ENCODE peak calls at places on chromosomes 16 and 17, in five cellular contexts. Y is heart right ventricle, O is GM12865, N is HepG2, L is endodermal cell. B is an unnamed sample.
A peak's percentile ranks its signal among the peaks of the same experiment; 100 is the strongest.

GRCh38 chr16:17377360-17378324 is 93.1 kb downstream of the XYLT1 start:
- DNase-seq in Y (no peak), O (peak; percentile 54), N (no peak), L (no peak), B (no peak)

GRCh38 chr16:65372171-65372570 is 250.3 kb upstream of the CDH11 start:
- DNase-seq in Y (no peak), O (no peak), N (no peak), L (no peak), B (no peak)

GRCh38 chr16:83312015-83312734 is 495.6 kb upstream of the HSBP1 start:
- DNase-seq in Y (no peak), O (no peak), N (no peak), L (peak; percentile 57), B (no peak)

GRCh38 chr16:16083421-16084156 is 134.2 kb downstream of the ABCC1 start:
- DNase-seq in Y (no peak), O (peak; percentile 50), N (peak; percentile 61), L (no peak), B (no peak)

GRCh38 chr16:5002699-5003143 is 31.0 kb downstream of the NAGPA start:
- DNase-seq in Y (no peak), O (no peak), N (peak; percentile 64), L (no peak), B (no peak)

GRCh38 chr17:61410555-61411089 is 11.0 kb downstream of the TBX2 start:
- DNase-seq in Y (peak; percentile 79), O (peak; percentile 57), N (no peak), L (peak; percentile 98), B (peak; percentile 91)

GRCh38 chr17:5563451-5563850 is 20.9 kb downstream of the NLRP1 start:
- DNase-seq in Y (no peak), O (no peak), N (no peak), L (no peak), B (no peak)

GRCh38 chr17:29078183-29079045 is 35.5 kb downstream of the PIPOX start:
- DNase-seq in Y (peak; percentile 35), O (no peak), N (no peak), L (no peak), B (no peak)

GRCh38 chr16:17365591-17366298 is 105.0 kb downstream of the XYLT1 start:
- DNase-seq in Y (no peak), O (no peak), N (no peak), L (no peak), B (no peak)

GRCh38 chr17:42101513-42102292 is 3.4 kb upstream of the ZNF385C start:
- DNase-seq in Y (peak; percentile 71), O (peak; percentile 76), N (peak; percentile 65), L (peak; percentile 99), B (peak; percentile 88)

GRCh38 chr16:75286996-75287395 is 35.6 kb upstream of the BCAR1 start:
- DNase-seq in Y (no peak), O (no peak), N (no peak), L (no peak), B (no peak)

GRCh38 chr17:70938311-70938710 is 769.0 kb downstream of the KCNJ2 start:
- DNase-seq in Y (no peak), O (no peak), N (no peak), L (no peak), B (no peak)

GRCh38 chr16:28317040-28317880 is 24.9 kb downstream of the SBK1 start:
- DNase-seq in Y (peak; percentile 42), O (peak; percentile 60), N (peak; percentile 42), L (peak; percentile 91), B (peak; percentile 86)

GRCh38 chr17:31413871-31414589 is 22.6 kb downstream of the RAB11FIP4 start:
- DNase-seq in Y (no peak), O (no peak), N (no peak), L (no peak), B (no peak)

GRCh38 chr17:47257651-47258339 is 4.2 kb downstream of the ITGB3 start:
- DNase-seq in Y (no peak), O (no peak), N (no peak), L (no peak), B (no peak)

GRCh38 chr16:47375423-47375822 is 85.4 kb downstream of the ITFG1 start:
- DNase-seq in Y (no peak), O (no peak), N (no peak), L (no peak), B (no peak)

GRCh38 chr17:64327201-64327930 is 63.3 kb downstream of the PECAM1 start:
- DNase-seq in Y (peak; percentile 62), O (no peak), N (no peak), L (no peak), B (no peak)

GRCh38 chr17:71024172-71024571 is 854.8 kb downstream of the KCNJ2 start:
- DNase-seq in Y (no peak), O (no peak), N (no peak), L (no peak), B (no peak)

GRCh38 chr17:17711708-17712141 is 30.5 kb downstream of the RAI1 start:
- DNase-seq in Y (no peak), O (no peak), N (peak; percentile 52), L (peak; percentile 87), B (peak; percentile 52)

GRCh38 chr16:31487076-31487719 is 4.3 kb downstream of the SLC5A2 start:
- DNase-seq in Y (no peak), O (no peak), N (no peak), L (no peak), B (no peak)

GRCh38 chr17:74153456-74153810 is 50.0 kb upstream of the RPL38 start:
- DNase-seq in Y (no peak), O (no peak), N (no peak), L (no peak), B (no peak)

GRCh38 chr16:80954985-80955384 is 51.7 kb downstream of the CMC2 start:
- DNase-seq in Y (no peak), O (no peak), N (peak; percentile 56), L (no peak), B (no peak)

GRCh38 chr16:5633845-5634440 is 536.3 kb upstream of the EEF2KMT start:
- DNase-seq in Y (no peak), O (peak; percentile 53), N (peak; percentile 34), L (no peak), B (peak; percentile 80)

GRCh38 chr17:28908640-28909098 is 5.8 kb upstream of the DHRS13 start:
- DNase-seq in Y (peak; percentile 61), O (no peak), N (peak; percentile 86), L (no peak), B (no peak)

GRCh38 chr16:85003723-85004586 is 7.4 kb downstream of the ZDHHC7 start:
- DNase-seq in Y (no peak), O (no peak), N (no peak), L (no peak), B (no peak)

GRCh38 chr17:11986939-11987329 is 10.3 kb downstream of the ZNF18 start:
- DNase-seq in Y (peak; percentile 5), O (peak; percentile 3), N (peak; percentile 37), L (no peak), B (peak; percentile 70)

GRCh38 chr17:9169116-9169515 is 147.8 kb downstream of the NTN1 start:
- DNase-seq in Y (no peak), O (no peak), N (no peak), L (no peak), B (no peak)

GRCh38 chr16:9929313-9929712 is 252.9 kb downstream of the GRIN2A start:
- DNase-seq in Y (no peak), O (peak; percentile 55), N (no peak), L (no peak), B (no peak)

GRCh38 chr17:57994436-57994835 is 6.4 kb upstream of the VEZF1 start:
- DNase-seq in Y (no peak), O (no peak), N (no peak), L (no peak), B (no peak)

GRCh38 chr17:77324227-77324626 is 183.5 kb downstream of the SEC14L1 start:
- DNase-seq in Y (no peak), O (no peak), N (no peak), L (peak; percentile 41), B (no peak)
- H3K4me3 ChIP-seq in Y (peak overlapping the region; percentile 0), O (peak overlapping the region; percentile 94), N (no peak overlapping the region), L (no peak overlapping the region), B (no peak overlapping the region)

GRCh38 chr16:50269061-50269705 is 2.8 kb downstream of the ADCY7 start:
- DNase-seq in Y (no peak), O (no peak), N (no peak), L (no peak), B (no peak)

GRCh38 chr16:50268352-50268751 is 2.0 kb downstream of the ADCY7 start:
- DNase-seq in Y (no peak), O (no peak), N (peak; percentile 47), L (no peak), B (no peak)

GRCh38 chr16:50267151-50267631 is 840 bp downstream of the ADCY7 start:
- DNase-seq in Y (no peak), O (no peak), N (no peak), L (peak; percentile 31), B (no peak)

GRCh38 chr16:50266337-50267091 is at the start of gene ADCY7:
- DNase-seq in Y (peak; percentile 49), O (peak; percentile 91), N (no peak), L (peak; percentile 80), B (peak; percentile 57)

DNA sequence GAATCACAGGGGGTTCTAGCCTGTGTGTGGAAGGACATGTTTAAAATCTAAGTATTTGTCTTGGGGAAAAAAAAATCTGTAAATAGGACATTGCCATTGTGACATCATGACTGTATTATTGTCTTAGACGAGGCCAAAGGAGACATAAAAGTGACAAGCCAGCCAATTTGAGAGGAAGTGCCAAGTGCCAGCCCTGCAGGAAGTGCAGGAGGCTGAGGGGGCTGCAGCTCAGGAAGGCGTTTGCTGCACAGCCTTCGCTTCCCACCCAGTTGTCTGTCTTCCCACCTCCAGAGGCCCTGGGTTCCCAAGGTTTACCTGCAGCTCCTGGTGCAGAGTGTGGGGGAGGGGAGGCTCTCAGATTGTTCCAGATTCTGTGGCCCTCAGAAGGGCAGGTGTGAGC is 1.3 kb downstream of the ADCY7 start:
- DNase-seq in Y (no peak), O (no peak), N (no peak), L (peak; percentile 39), B (no peak)
- H3K4me3 ChIP-seq in Y (peak overlapping the region; percentile 58), O (peak overlapping the region; percentile 83), N (no peak overlapping the region), L (no peak overlapping the region), B (no peak overlapping the region)

GRCh38 chr16:726188-726437 is 130 bp downstream of the CCDC78 start:
- DNase-seq in Y (no peak), O (no peak), N (no peak), L (no peak), B (no peak)

GRCh38 chr16:725463-726187 is 618 bp downstream of the CCDC78 start:
- DNase-seq in Y (no peak), O (no peak), N (no peak), L (no peak), B (no peak)

GRCh38 chr16:728131-728889 is 1.4 kb downstream of the HAGHL start:
- DNase-seq in Y (no peak), O (peak; percentile 93), N (no peak), L (peak; percentile 91), B (peak; percentile 80)

GRCh38 chr16:727291-727977 is 528 bp downstream of the HAGHL start:
- DNase-seq in Y (no peak), O (peak; percentile 61), N (no peak), L (no peak), B (peak; percentile 71)

GRCh38 chr16:726438-727290 is at the start of the genes CCDC78 and HAGHL:
- DNase-seq in Y (peak; percentile 54), O (peak; percentile 79), N (no peak), L (peak; percentile 92), B (peak; percentile 82)
- H3K4me3 ChIP-seq in Y (peak within 1 kb of the TSS; percentile 64), O (peak within 1 kb of the TSS; percentile 78), N (peak within 1 kb of the TSS; percentile 66), L (peak within 1 kb of the TSS; percentile 79), B (peak within 1 kb of the TSS; percentile 71)

DNA sequence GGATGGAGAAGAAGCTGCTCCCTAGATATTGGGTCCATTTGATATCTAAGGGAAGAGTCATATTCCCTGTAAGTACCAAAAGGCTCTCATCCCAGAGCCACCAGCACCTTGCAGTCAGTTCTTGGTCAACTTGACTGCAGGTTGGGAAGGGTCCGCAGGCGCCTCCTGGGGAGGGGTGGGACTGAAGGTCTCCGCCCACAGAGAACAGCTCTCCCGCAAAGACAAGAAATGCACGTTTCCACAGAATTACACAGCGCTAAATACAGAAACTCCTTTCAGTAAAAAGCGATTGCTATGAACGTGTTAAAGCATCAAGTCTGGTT is 864 bp upstream of the CTCF start:
- DNase-seq in Y (no peak), O (no peak), N (no peak), L (no peak), B (peak; percentile 19)
- H3K4me3 ChIP-seq in Y (peak overlapping the region; percentile 99), O (peak overlapping the region; percentile 72), N (peak overlapping the region; percentile 65), L (peak overlapping the region; percentile 91), B (peak overlapping the region; percentile 79)